ENCODE peak calls at places on chromosomes 6 and 20, in ten cellular contexts. Y is ovary, D is heart left ventricle, R is GM12878, K is transverse colon, S is stomach, I is Peyer's patch, V is spleen, C is GM12891, Z is body of pancreas. G is an unnamed sample.

GRCh38 chr20:58891686-58892125 is 39.2 kb downstream of the GNAS start:
- DNase-seq in C (peak; percentile 22), I (peak; percentile 54), R (no peak), K (peak; percentile 36), D (peak; percentile 61), Z (peak; percentile 48), Y (peak; percentile 71), S (peak; percentile 37), V (no peak), G (peak; percentile 39)

GRCh38 chr6:109767961-109768360 is 76.9 kb downstream of the FIG4 start:
- DNase-seq in C (no peak), R (no peak), S (no peak), V (no peak), Z (no peak), D (no peak), K (no peak), Y (no peak), I (no peak), G (no peak)

GRCh38 chr6:5213851-5214507 is 46.8 kb downstream of the LYRM4 start:
- DNase-seq in I (no peak), K (no peak), R (no peak), Y (no peak), S (no peak), Z (no peak), D (peak; percentile 51), C (no peak), V (no peak), G (no peak)

GRCh38 chr20:49483018-49483705 is 694 bp upstream of the KCNB1 start:
- DNase-seq in Z (no peak), S (no peak), C (no peak), K (no peak), I (no peak), D (no peak), Y (no peak), V (no peak), R (no peak), G (no peak)

GRCh38 chr6:22828179-22829062 is 259.1 kb downstream of the HDGFL1 start:
- DNase-seq in C (peak; percentile 3), I (no peak), R (no peak), S (no peak), V (no peak), D (no peak), Z (peak; percentile 72), K (peak; percentile 9), Y (peak; percentile 26), G (peak; percentile 65)

GRCh38 chr20:44646023-44646640 is 5.4 kb downstream of the ADA start:
- DNase-seq in Y (no peak), R (peak; percentile 90), C (no peak), Z (peak; percentile 28), I (no peak), D (no peak), V (peak; percentile 80), K (peak; percentile 40), S (no peak), G (no peak)

GRCh38 chr6:2432258-2432657 is 186.9 kb upstream of the GMDS start:
- DNase-seq in R (no peak), I (no peak), K (no peak), Y (no peak), C (no peak), D (no peak), V (no peak), S (no peak), Z (no peak), G (no peak)

GRCh38 chr6:154488802-154489437 is 21.6 kb downstream of the CNKSR3 start:
- DNase-seq in C (no peak), V (no peak), K (no peak), Z (no peak), Y (no peak), I (no peak), S (no peak), R (no peak), D (no peak), G (no peak)

GRCh38 chr6:2158596-2159271 is 86.7 kb downstream of the GMDS start:
- DNase-seq in Z (no peak), S (no peak), C (no peak), V (no peak), Y (no peak), I (no peak), K (no peak), R (no peak), D (no peak), G (no peak)

GRCh38 chr20:62350098-62350628 is 16.9 kb downstream of the LAMA5 start:
- DNase-seq in Z (no peak), R (no peak), C (no peak), Y (peak; percentile 17), K (peak; percentile 68), D (peak; percentile 22), I (no peak), V (no peak), S (peak; percentile 58), G (no peak)

GRCh38 chr20:32574296-32575226 is 10.6 kb downstream of the NOL4L start:
- DNase-seq in S (no peak), V (no peak), I (no peak), Z (peak; percentile 49), Y (peak; percentile 42), C (no peak), R (no peak), K (no peak), D (no peak), G (peak; percentile 85)

GRCh38 chr20:43843096-43843964 is 71.3 kb upstream of the TOX2 start:
- DNase-seq in I (no peak), R (no peak), C (no peak), K (no peak), S (no peak), V (no peak), Z (no peak), D (no peak), Y (no peak), G (no peak)

GRCh38 chr6:127367023-127367375 is 23.6 kb upstream of the ECHDC1 start:
- DNase-seq in D (no peak), C (no peak), K (no peak), Y (no peak), S (no peak), I (no peak), R (no peak), V (no peak), Z (no peak), G (no peak)

GRCh38 chr6:134537146-134537555 is 219.2 kb upstream of the SGK1 start:
- DNase-seq in D (no peak), K (no peak), C (no peak), V (no peak), R (no peak), Y (no peak), Z (no peak), S (no peak), I (no peak), G (no peak)

GRCh38 chr6:134532694-134533624 is 215.0 kb upstream of the SGK1 start:
- DNase-seq in R (no peak), I (no peak), V (no peak), Z (peak; percentile 50), K (no peak), S (no peak), Y (peak; percentile 51), C (no peak), D (no peak), G (no peak)

GRCh38 chr6:134533991-134534390 is 216.1 kb upstream of the SGK1 start:
- DNase-seq in S (no peak), Z (peak; percentile 44), I (no peak), C (no peak), K (no peak), V (no peak), Y (no peak), R (no peak), D (peak; percentile 34), G (no peak)

GRCh38 chr6:134534708-134535149 is 216.8 kb upstream of the SGK1 start:
- DNase-seq in S (no peak), Z (no peak), K (no peak), I (no peak), D (no peak), C (no peak), Y (no peak), R (no peak), V (no peak), G (no peak)

GRCh38 chr6:134535831-134536230 is 217.9 kb upstream of the SGK1 start:
- DNase-seq in D (no peak), R (no peak), Y (no peak), S (no peak), C (no peak), I (no peak), Z (no peak), V (no peak), K (no peak), G (no peak)
- TF ChIP-seq POLR2A in D (no peak), R (no peak), Y (no peak), S (no peak), C (no peak), I (no peak), Z (no peak), V (no peak), K (no peak), G (no peak)

GRCh38 chr6:29847871-29848630 is 20.4 kb downstream of the HLA-G start:
- DNase-seq in V (peak; percentile 94), D (peak; percentile 79), Y (peak; percentile 81), C (peak; percentile 63), S (peak; percentile 88), R (peak; percentile 25), Z (peak; percentile 76), I (peak; percentile 90), K (peak; percentile 87), G (peak; percentile 76)
- TF ChIP-seq POLR2A in V (no peak), D (no peak), Y (no peak), C (no peak), S (no peak), R (no peak), Z (no peak), I (peak; percentile 9), K (no peak), G (no peak)

DNA sequence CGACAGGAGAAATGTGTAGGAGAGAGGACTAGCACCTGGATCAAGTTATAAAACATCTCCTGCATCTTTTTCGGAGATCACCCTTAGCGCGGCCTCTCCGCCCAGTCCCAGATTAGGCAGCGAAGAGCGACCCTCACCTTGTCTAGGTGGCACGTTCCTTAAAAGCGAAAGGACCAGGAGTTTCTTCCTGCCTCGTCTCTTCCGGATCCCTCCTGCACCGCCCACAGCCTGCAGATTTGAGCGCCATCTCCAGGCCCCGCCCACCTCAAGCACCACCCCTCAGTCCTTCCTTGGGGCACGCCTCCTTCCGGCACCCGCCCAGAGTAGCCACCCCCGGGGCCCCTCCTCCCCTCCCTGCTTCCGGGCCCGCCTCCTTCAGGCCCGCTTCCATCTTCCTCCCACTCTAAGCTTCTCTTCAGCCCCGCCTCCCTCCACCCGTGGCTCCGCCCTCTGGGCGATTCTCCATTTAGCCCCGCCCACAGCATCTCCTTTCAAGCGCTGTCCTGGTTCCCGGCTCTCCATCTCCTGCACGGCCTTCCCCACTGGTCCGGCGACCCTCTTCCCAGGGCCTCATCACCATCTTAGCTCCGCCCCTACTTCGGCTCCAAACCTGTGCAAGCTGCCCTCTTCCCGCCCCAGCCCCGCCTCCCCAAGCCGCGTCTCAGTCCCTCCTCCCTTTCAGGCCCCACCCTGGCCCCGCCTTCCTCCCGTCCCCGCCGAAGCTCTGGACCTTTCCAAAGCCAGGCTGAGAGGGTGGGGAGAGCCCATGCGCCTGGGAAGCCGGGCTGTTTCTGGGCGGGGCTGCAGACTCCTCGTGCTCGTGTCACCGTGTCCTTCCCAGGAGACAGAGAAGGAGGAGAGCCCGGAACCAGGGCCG is 550 bp upstream of the RALY start:
- DNase-seq in I (peak; percentile 100), Z (peak; percentile 99), V (peak; percentile 100), D (peak; percentile 99), K (peak; percentile 100), Y (peak; percentile 100), R (peak; percentile 93), S (peak; percentile 100), C (peak; percentile 85), G (peak; percentile 100)
- TF ChIP-seq POLR2A in I (peak; percentile 83), Z (peak; percentile 93), V (peak; percentile 21), D (peak; percentile 54), K (peak; percentile 89), Y (peak; percentile 49), R (peak; percentile 90), S (peak; percentile 74), C (peak; percentile 88), G (peak; percentile 48)

GRCh38 chr6:121436966-121437756 is 1.7 kb downstream of the GJA1 start:
- DNase-seq in Y (peak; percentile 72), C (no peak), V (no peak), R (no peak), D (peak; percentile 67), S (no peak), K (peak; percentile 14), I (peak; percentile 54), Z (peak; percentile 50), G (peak; percentile 58)
- TF ChIP-seq POLR2A in Y (no peak), C (no peak), V (no peak), R (no peak), D (no peak), S (no peak), K (no peak), I (no peak), Z (peak; percentile 6), G (peak; percentile 18)